ENCODE peak calls at places on chromosomes 16 and 17, in ten cellular contexts. One of them, this sample, is unnamed.

GRCh38 chr17:48051706-48052486 is 3.7 kb downstream of the NFE2L1 start:
- DNase-seq in fibroblast of pulmonary artery: peak; percentile 99
- DNase-seq in GM20000: no peak
- DNase-seq in fibroblast of mammary gland: peak; percentile 90
- DNase-seq in fibroblast of lung: peak; percentile 85
- DNase-seq in mesothelial cell of epicardium: no peak
- DNase-seq in activated CD8-positive, alpha-beta T cell treated with anti-CD3 and anti-CD28 coated beads for 36 hours: no peak
- DNase-seq in heart right ventricle: peak; percentile 55
- DNase-seq in body of pancreas: peak; percentile 56
- DNase-seq in endothelial cell: no peak
- DNase-seq in this sample: no peak

GRCh38 chr17:79774561-79774975 is 3.4 kb upstream of the CBX2 start:
- DNase-seq in fibroblast of pulmonary artery: no peak
- DNase-seq in GM20000: no peak
- DNase-seq in fibroblast of mammary gland: no peak
- DNase-seq in fibroblast of lung: no peak
- DNase-seq in mesothelial cell of epicardium: no peak
- DNase-seq in activated CD8-positive, alpha-beta T cell treated with anti-CD3 and anti-CD28 coated beads for 36 hours: no peak
- DNase-seq in heart right ventricle: no peak
- DNase-seq in body of pancreas: no peak
- DNase-seq in endothelial cell: no peak
- DNase-seq in this sample: no peak

GRCh38 chr16:88940196-88941050 is 36.6 kb downstream of the CBFA2T3 start:
- DNase-seq in fibroblast of pulmonary artery: no peak
- DNase-seq in GM20000: peak; percentile 79
- DNase-seq in fibroblast of mammary gland: no peak
- DNase-seq in fibroblast of lung: no peak
- DNase-seq in mesothelial cell of epicardium: no peak
- DNase-seq in activated CD8-positive, alpha-beta T cell treated with anti-CD3 and anti-CD28 coated beads for 36 hours: peak; percentile 23
- DNase-seq in heart right ventricle: peak; percentile 60
- DNase-seq in body of pancreas: peak; percentile 81
- DNase-seq in endothelial cell: no peak
- DNase-seq in this sample: no peak

GRCh38 chr17:80790981-80791742 is 200.5 kb upstream of the CHMP6 start:
- DNase-seq in fibroblast of pulmonary artery: no peak
- DNase-seq in GM20000: no peak
- DNase-seq in fibroblast of mammary gland: no peak
- DNase-seq in fibroblast of lung: peak; percentile 9
- DNase-seq in mesothelial cell of epicardium: no peak
- DNase-seq in activated CD8-positive, alpha-beta T cell treated with anti-CD3 and anti-CD28 coated beads for 36 hours: peak; percentile 43
- DNase-seq in heart right ventricle: no peak
- DNase-seq in body of pancreas: no peak
- DNase-seq in endothelial cell: no peak
- DNase-seq in this sample: no peak

GRCh38 chr16:85902366-85903155 is 3.6 kb downstream of the IRF8 start:
- DNase-seq in fibroblast of pulmonary artery: peak; percentile 8
- DNase-seq in GM20000: peak; percentile 90
- DNase-seq in fibroblast of mammary gland: no peak
- DNase-seq in fibroblast of lung: no peak
- DNase-seq in mesothelial cell of epicardium: no peak
- DNase-seq in activated CD8-positive, alpha-beta T cell treated with anti-CD3 and anti-CD28 coated beads for 36 hours: peak; percentile 87
- DNase-seq in heart right ventricle: no peak
- DNase-seq in body of pancreas: peak; percentile 73
- DNase-seq in endothelial cell: no peak
- DNase-seq in this sample: no peak

GRCh38 chr16:60991886-60992285 is 1044.4 kb downstream of the CDH8 start:
- DNase-seq in fibroblast of pulmonary artery: no peak
- DNase-seq in GM20000: no peak
- DNase-seq in fibroblast of mammary gland: no peak
- DNase-seq in fibroblast of lung: no peak
- DNase-seq in mesothelial cell of epicardium: no peak
- DNase-seq in activated CD8-positive, alpha-beta T cell treated with anti-CD3 and anti-CD28 coated beads for 36 hours: no peak
- DNase-seq in heart right ventricle: no peak
- DNase-seq in body of pancreas: no peak
- DNase-seq in endothelial cell: no peak
- DNase-seq in this sample: no peak

GRCh38 chr17:40284085-40284713 is 3.5 kb upstream of the CDC6 start:
- DNase-seq in fibroblast of pulmonary artery: peak; percentile 63
- DNase-seq in GM20000: no peak
- DNase-seq in fibroblast of mammary gland: peak; percentile 57
- DNase-seq in fibroblast of lung: peak; percentile 84
- DNase-seq in mesothelial cell of epicardium: no peak
- DNase-seq in activated CD8-positive, alpha-beta T cell treated with anti-CD3 and anti-CD28 coated beads for 36 hours: no peak
- DNase-seq in heart right ventricle: no peak
- DNase-seq in body of pancreas: no peak
- DNase-seq in endothelial cell: no peak
- DNase-seq in this sample: no peak

GRCh38 chr17:41657164-41657754 is 31.4 kb upstream of the EIF1 start:
- DNase-seq in fibroblast of pulmonary artery: no peak
- DNase-seq in GM20000: no peak
- DNase-seq in fibroblast of mammary gland: no peak
- DNase-seq in fibroblast of lung: no peak
- DNase-seq in mesothelial cell of epicardium: no peak
- DNase-seq in activated CD8-positive, alpha-beta T cell treated with anti-CD3 and anti-CD28 coated beads for 36 hours: no peak
- DNase-seq in heart right ventricle: no peak
- DNase-seq in body of pancreas: no peak
- DNase-seq in endothelial cell: no peak
- DNase-seq in this sample: no peak

GRCh38 chr16:68825427-68825826 is 17.9 kb upstream of the TANGO6 start:
- DNase-seq in fibroblast of pulmonary artery: no peak
- DNase-seq in GM20000: no peak
- DNase-seq in fibroblast of mammary gland: no peak
- DNase-seq in fibroblast of lung: no peak
- DNase-seq in mesothelial cell of epicardium: no peak
- DNase-seq in activated CD8-positive, alpha-beta T cell treated with anti-CD3 and anti-CD28 coated beads for 36 hours: no peak
- DNase-seq in heart right ventricle: no peak
- DNase-seq in body of pancreas: no peak
- DNase-seq in endothelial cell: no peak
- DNase-seq in this sample: no peak

GRCh38 chr17:5473906-5474305 is 5.1 kb upstream of the DHX33 start:
- DNase-seq in fibroblast of pulmonary artery: no peak
- DNase-seq in GM20000: no peak
- DNase-seq in fibroblast of mammary gland: no peak
- DNase-seq in fibroblast of lung: no peak
- DNase-seq in mesothelial cell of epicardium: no peak
- DNase-seq in activated CD8-positive, alpha-beta T cell treated with anti-CD3 and anti-CD28 coated beads for 36 hours: no peak
- DNase-seq in heart right ventricle: no peak
- DNase-seq in body of pancreas: no peak
- DNase-seq in endothelial cell: no peak
- DNase-seq in this sample: no peak

GRCh38 chr17:53142890-53143289 is 679.8 kb upstream of the KIF2B start:
- DNase-seq in fibroblast of pulmonary artery: peak; percentile 8
- DNase-seq in GM20000: no peak
- DNase-seq in fibroblast of mammary gland: no peak
- DNase-seq in fibroblast of lung: peak; percentile 1
- DNase-seq in mesothelial cell of epicardium: no peak
- DNase-seq in activated CD8-positive, alpha-beta T cell treated with anti-CD3 and anti-CD28 coated beads for 36 hours: no peak
- DNase-seq in heart right ventricle: no peak
- DNase-seq in body of pancreas: no peak
- DNase-seq in endothelial cell: no peak
- DNase-seq in this sample: no peak

GRCh38 chr16:81838794-81839193 is 59.7 kb downstream of the PLCG2 start:
- DNase-seq in fibroblast of pulmonary artery: no peak
- DNase-seq in GM20000: peak; percentile 42
- DNase-seq in fibroblast of mammary gland: peak; percentile 14
- DNase-seq in fibroblast of lung: no peak
- DNase-seq in mesothelial cell of epicardium: no peak
- DNase-seq in activated CD8-positive, alpha-beta T cell treated with anti-CD3 and anti-CD28 coated beads for 36 hours: no peak
- DNase-seq in heart right ventricle: no peak
- DNase-seq in body of pancreas: no peak
- DNase-seq in endothelial cell: no peak
- DNase-seq in this sample: no peak

GRCh38 chr17:56441331-56441730 is 152.2 kb upstream of the NOG start:
- DNase-seq in fibroblast of pulmonary artery: peak; percentile 28
- DNase-seq in GM20000: no peak
- DNase-seq in fibroblast of mammary gland: peak; percentile 81
- DNase-seq in fibroblast of lung: peak; percentile 17
- DNase-seq in mesothelial cell of epicardium: no peak
- DNase-seq in activated CD8-positive, alpha-beta T cell treated with anti-CD3 and anti-CD28 coated beads for 36 hours: no peak
- DNase-seq in heart right ventricle: no peak
- DNase-seq in body of pancreas: no peak
- DNase-seq in endothelial cell: no peak
- DNase-seq in this sample: no peak

GRCh38 chr17:77145635-77146632 is 5.2 kb downstream of the SEC14L1 start:
- DNase-seq in fibroblast of pulmonary artery: peak; percentile 82
- DNase-seq in GM20000: peak; percentile 52
- DNase-seq in fibroblast of mammary gland: peak; percentile 71
- DNase-seq in fibroblast of lung: peak; percentile 79
- DNase-seq in mesothelial cell of epicardium: no peak
- DNase-seq in activated CD8-positive, alpha-beta T cell treated with anti-CD3 and anti-CD28 coated beads for 36 hours: peak; percentile 36
- DNase-seq in heart right ventricle: peak; percentile 46
- DNase-seq in body of pancreas: peak; percentile 84
- DNase-seq in endothelial cell: no peak
- DNase-seq in this sample: no peak
- TF ChIP-seq CTCF in fibroblast of pulmonary artery: peak; percentile 34
- TF ChIP-seq CTCF in GM20000: no peak
- TF ChIP-seq CTCF in fibroblast of mammary gland: peak; percentile 23
- TF ChIP-seq CTCF in fibroblast of lung: peak; percentile 30
- TF ChIP-seq CTCF in mesothelial cell of epicardium: no peak
- TF ChIP-seq CTCF in activated CD8-positive, alpha-beta T cell treated with anti-CD3 and anti-CD28 coated beads for 36 hours: no peak
- TF ChIP-seq CTCF in heart right ventricle: peak; percentile 42
- TF ChIP-seq CTCF in body of pancreas: peak; percentile 18
- TF ChIP-seq CTCF in endothelial cell: no peak
- TF ChIP-seq CTCF in this sample: no peak

GRCh38 chr17:19433727-19434340 is 22.8 kb downstream of the RNF112 start:
- DNase-seq in fibroblast of pulmonary artery: no peak
- DNase-seq in GM20000: no peak
- DNase-seq in fibroblast of mammary gland: no peak
- DNase-seq in fibroblast of lung: no peak
- DNase-seq in mesothelial cell of epicardium: no peak
- DNase-seq in activated CD8-positive, alpha-beta T cell treated with anti-CD3 and anti-CD28 coated beads for 36 hours: no peak
- DNase-seq in heart right ventricle: no peak
- DNase-seq in body of pancreas: no peak
- DNase-seq in endothelial cell: no peak
- DNase-seq in this sample: no peak
- TF ChIP-seq CTCF in fibroblast of pulmonary artery: no peak
- TF ChIP-seq CTCF in GM20000: no peak
- TF ChIP-seq CTCF in fibroblast of mammary gland: no peak
- TF ChIP-seq CTCF in fibroblast of lung: no peak
- TF ChIP-seq CTCF in mesothelial cell of epicardium: no peak
- TF ChIP-seq CTCF in activated CD8-positive, alpha-beta T cell treated with anti-CD3 and anti-CD28 coated beads for 36 hours: no peak
- TF ChIP-seq CTCF in heart right ventricle: no peak
- TF ChIP-seq CTCF in body of pancreas: no peak
- TF ChIP-seq CTCF in endothelial cell: no peak
- TF ChIP-seq CTCF in this sample: no peak

GRCh38 chr17:50806141-50806643 is 29.2 kb upstream of the WFIKKN2 start:
- DNase-seq in fibroblast of pulmonary artery: peak; percentile 23
- DNase-seq in GM20000: no peak
- DNase-seq in fibroblast of mammary gland: peak; percentile 47
- DNase-seq in fibroblast of lung: peak; percentile 49
- DNase-seq in mesothelial cell of epicardium: no peak
- DNase-seq in activated CD8-positive, alpha-beta T cell treated with anti-CD3 and anti-CD28 coated beads for 36 hours: peak; percentile 14
- DNase-seq in heart right ventricle: no peak
- DNase-seq in body of pancreas: peak; percentile 67
- DNase-seq in endothelial cell: no peak
- DNase-seq in this sample: no peak
- TF ChIP-seq CTCF in fibroblast of pulmonary artery: no peak
- TF ChIP-seq CTCF in GM20000: no peak
- TF ChIP-seq CTCF in fibroblast of mammary gland: peak; percentile 22
- TF ChIP-seq CTCF in fibroblast of lung: peak; percentile 28
- TF ChIP-seq CTCF in mesothelial cell of epicardium: no peak
- TF ChIP-seq CTCF in activated CD8-positive, alpha-beta T cell treated with anti-CD3 and anti-CD28 coated beads for 36 hours: no peak
- TF ChIP-seq CTCF in heart right ventricle: peak; percentile 8
- TF ChIP-seq CTCF in body of pancreas: peak; percentile 31
- TF ChIP-seq CTCF in endothelial cell: no peak
- TF ChIP-seq CTCF in this sample: peak; percentile 11

GRCh38 chr17:44074231-44074910 is 3.8 kb downstream of the G6PC3 start:
- DNase-seq in fibroblast of pulmonary artery: no peak
- DNase-seq in GM20000: no peak
- DNase-seq in fibroblast of mammary gland: no peak
- DNase-seq in fibroblast of lung: peak; percentile 41
- DNase-seq in mesothelial cell of epicardium: no peak
- DNase-seq in activated CD8-positive, alpha-beta T cell treated with anti-CD3 and anti-CD28 coated beads for 36 hours: no peak
- DNase-seq in heart right ventricle: no peak
- DNase-seq in body of pancreas: no peak
- DNase-seq in endothelial cell: no peak
- DNase-seq in this sample: no peak
- TF ChIP-seq CTCF in fibroblast of pulmonary artery: no peak
- TF ChIP-seq CTCF in GM20000: no peak
- TF ChIP-seq CTCF in fibroblast of mammary gland: no peak
- TF ChIP-seq CTCF in fibroblast of lung: no peak
- TF ChIP-seq CTCF in mesothelial cell of epicardium: no peak
- TF ChIP-seq CTCF in activated CD8-positive, alpha-beta T cell treated with anti-CD3 and anti-CD28 coated beads for 36 hours: no peak
- TF ChIP-seq CTCF in heart right ventricle: no peak
- TF ChIP-seq CTCF in body of pancreas: no peak
- TF ChIP-seq CTCF in endothelial cell: no peak
- TF ChIP-seq CTCF in this sample: no peak

GRCh38 chr16:75244225-75244792 is 7.1 kb downstream of the BCAR1 start:
- DNase-seq in fibroblast of pulmonary artery: peak; percentile 75
- DNase-seq in GM20000: no peak
- DNase-seq in fibroblast of mammary gland: peak; percentile 66
- DNase-seq in fibroblast of lung: peak; percentile 79
- DNase-seq in mesothelial cell of epicardium: no peak
- DNase-seq in activated CD8-positive, alpha-beta T cell treated with anti-CD3 and anti-CD28 coated beads for 36 hours: no peak
- DNase-seq in heart right ventricle: peak; percentile 52
- DNase-seq in body of pancreas: no peak
- DNase-seq in endothelial cell: no peak
- DNase-seq in this sample: no peak
- TF ChIP-seq CTCF in fibroblast of pulmonary artery: no peak
- TF ChIP-seq CTCF in GM20000: no peak
- TF ChIP-seq CTCF in fibroblast of mammary gland: no peak
- TF ChIP-seq CTCF in fibroblast of lung: no peak
- TF ChIP-seq CTCF in mesothelial cell of epicardium: no peak
- TF ChIP-seq CTCF in activated CD8-positive, alpha-beta T cell treated with anti-CD3 and anti-CD28 coated beads for 36 hours: no peak
- TF ChIP-seq CTCF in heart right ventricle: no peak
- TF ChIP-seq CTCF in body of pancreas: no peak
- TF ChIP-seq CTCF in endothelial cell: no peak
- TF ChIP-seq CTCF in this sample: no peak

DNA sequence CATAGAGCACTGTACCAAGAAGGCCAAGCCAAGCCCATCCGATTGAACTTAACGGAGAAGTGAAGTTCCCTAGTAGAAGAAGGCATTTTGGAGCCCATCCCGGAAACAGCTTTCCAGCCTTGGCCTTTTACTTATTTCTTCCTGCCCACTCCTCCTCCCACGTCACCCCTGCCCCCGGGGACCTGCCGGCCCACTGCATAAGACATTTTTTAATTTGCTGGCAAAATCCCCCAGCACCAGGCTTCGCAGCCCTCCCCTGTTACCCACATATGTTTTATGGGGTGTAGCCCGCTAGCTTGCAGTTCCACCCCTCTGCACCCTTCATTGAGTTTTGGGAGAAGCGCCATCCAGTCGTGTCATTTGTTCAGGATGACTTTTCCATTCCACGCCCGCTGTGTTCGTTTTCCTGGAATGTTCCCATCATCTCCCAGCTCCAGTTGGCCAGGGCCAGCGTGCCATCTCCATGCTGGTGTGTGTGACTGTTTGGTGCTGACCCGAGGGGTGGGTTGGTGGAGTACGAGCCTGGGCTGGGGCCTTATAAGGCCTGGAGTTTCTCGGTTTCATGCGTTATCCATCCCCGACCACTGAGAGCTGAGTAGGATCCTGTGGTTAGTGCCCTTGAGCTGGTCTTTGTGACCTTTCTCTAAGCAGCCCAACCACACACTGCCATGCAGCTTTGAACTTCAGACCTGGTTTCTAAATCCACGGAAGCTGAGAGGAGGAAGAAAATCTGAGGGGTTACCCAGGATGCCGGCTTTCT is 20.0 kb upstream of the TBX2 start:
- DNase-seq in fibroblast of pulmonary artery: no peak
- DNase-seq in GM20000: no peak
- DNase-seq in fibroblast of mammary gland: peak; percentile 38
- DNase-seq in fibroblast of lung: no peak
- DNase-seq in mesothelial cell of epicardium: no peak
- DNase-seq in activated CD8-positive, alpha-beta T cell treated with anti-CD3 and anti-CD28 coated beads for 36 hours: no peak
- DNase-seq in heart right ventricle: no peak
- DNase-seq in body of pancreas: no peak
- DNase-seq in endothelial cell: no peak
- DNase-seq in this sample: no peak
- TF ChIP-seq CTCF in fibroblast of pulmonary artery: no peak
- TF ChIP-seq CTCF in GM20000: no peak
- TF ChIP-seq CTCF in fibroblast of mammary gland: no peak
- TF ChIP-seq CTCF in fibroblast of lung: no peak
- TF ChIP-seq CTCF in mesothelial cell of epicardium: no peak
- TF ChIP-seq CTCF in activated CD8-positive, alpha-beta T cell treated with anti-CD3 and anti-CD28 coated beads for 36 hours: no peak
- TF ChIP-seq CTCF in heart right ventricle: no peak
- TF ChIP-seq CTCF in body of pancreas: no peak
- TF ChIP-seq CTCF in endothelial cell: no peak
- TF ChIP-seq CTCF in this sample: no peak

This sample was measured in progenitor cell of endocrine pancreas.